ENCODE peak calls at places on chromosomes 4 and X, in nine cellular contexts. B, L, M, A, H, F, P, J and Y are unnamed samples.

GRCh38 chr4:61245321-61245720 is 45.2 kb downstream of the ADGRL3 start:
- DNase-seq in B (no peak), L (no peak), M (no peak), A (no peak), H (no peak), F (no peak), P (no peak), J (no peak), Y (no peak)

GRCh38 chrX:19724409-19724808 is 163.0 kb downstream of the SH3KBP1 start:
- DNase-seq in B (no peak), L (no peak), M (no peak), A (no peak), H (no peak), F (no peak), P (no peak), J (no peak), Y (no peak)

GRCh38 chrX:7055386-7056137 is 92.0 kb upstream of the STS start:
- DNase-seq in B (no peak), L (no peak), M (no peak), A (no peak), H (no peak), F (no peak), P (no peak), J (peak), Y (no peak)

GRCh38 chr4:81827568-81828202 is 356.0 kb upstream of the RASGEF1B start:
- DNase-seq in B (peak), L (no peak), M (no peak), A (no peak), H (no peak), F (no peak), P (no peak), J (no peak), Y (no peak)

GRCh38 chrX:72240976-72241375 is 2.1 kb upstream of the ERCC6L start:
- DNase-seq in B (no peak), L (no peak), M (no peak), A (no peak), H (no peak), F (no peak), P (no peak), J (no peak), Y (no peak)

GRCh38 chrX:11566814-11567213 is 98.9 kb downstream of the ARHGAP6 start:
- DNase-seq in B (no peak), L (no peak), M (no peak), A (no peak), H (no peak), F (no peak), P (no peak), J (no peak), Y (no peak)

GRCh38 chrX:10619311-10620015 is 922 bp downstream of the MID1 start:
- DNase-seq in B (peak), L (no peak), M (no peak), A (no peak), H (no peak), F (no peak), P (no peak), J (no peak), Y (no peak)

GRCh38 chrX:153766098-153766817 is 2.2 kb downstream of the PLXNB3 start:
- DNase-seq in B (peak), L (peak), M (peak), A (peak), H (no peak), F (peak), P (peak), J (peak), Y (no peak)

GRCh38 chrX:104522386-104522785 is 43.6 kb upstream of the IL1RAPL2 start:
- DNase-seq in B (no peak), L (peak), M (no peak), A (no peak), H (no peak), F (no peak), P (no peak), J (no peak), Y (no peak)

GRCh38 chr4:13492752-13493151 is 8.6 kb upstream of the RAB28 start:
- DNase-seq in B (no peak), L (no peak), M (no peak), A (no peak), H (no peak), F (no peak), P (no peak), J (no peak), Y (no peak)

GRCh38 chr4:184534511-184535391 is 60.4 kb upstream of the IRF2 start:
- DNase-seq in B (no peak), L (no peak), M (no peak), A (no peak), H (no peak), F (peak), P (no peak), J (no peak), Y (no peak)

GRCh38 chrX:19629541-19629940 is 114.2 kb upstream of the MAP3K15 start:
- DNase-seq in B (no peak), L (no peak), M (no peak), A (no peak), H (no peak), F (no peak), P (no peak), J (no peak), Y (no peak)

GRCh38 chr4:118811008-118811764 is 24.7 kb downstream of the SEC24D start:
- DNase-seq in B (no peak), L (no peak), M (no peak), A (no peak), H (no peak), F (peak), P (no peak), J (no peak), Y (no peak)

GRCh38 chr4:99383833-99384392 is 31.4 kb upstream of the ADH1C start:
- DNase-seq in B (no peak), L (no peak), M (no peak), A (no peak), H (no peak), F (peak), P (no peak), J (no peak), Y (no peak)

GRCh38 chrX:80550722-80551121 is 130.5 kb downstream of the TENT5D start:
- DNase-seq in B (peak), L (peak), M (no peak), A (peak), H (peak), F (no peak), P (peak), J (peak), Y (no peak)

GRCh38 chr4:57037982-57038604 is 59.4 kb downstream of the POLR2B start:
- DNase-seq in B (peak), L (peak), M (peak), A (peak), H (peak), F (no peak), P (peak), J (peak), Y (no peak)

GRCh38 chr4:98046665-98047064 is 96.6 kb downstream of the STPG2 start:
- DNase-seq in B (peak), L (peak), M (no peak), A (peak), H (no peak), F (no peak), P (no peak), J (no peak), Y (no peak)

GRCh38 chr4:38311495-38311894 is 351.3 kb downstream of the PTTG2 start:
- DNase-seq in B (no peak), L (no peak), M (no peak), A (no peak), H (no peak), F (no peak), P (no peak), J (no peak), Y (no peak)

GRCh38 chr4:81527115-81527514 is 55.4 kb upstream of the RASGEF1B start:
- DNase-seq in B (no peak), L (no peak), M (peak), A (no peak), H (no peak), F (no peak), P (no peak), J (no peak), Y (no peak)

GRCh38 chr4:145279122-145279960 is 99.0 kb upstream of the OTUD4 start:
- DNase-seq in B (peak), L (no peak), M (no peak), A (no peak), H (no peak), F (peak), P (no peak), J (no peak), Y (no peak)

GRCh38 chr4:10121568-10122097 is 5.0 kb upstream of the WDR1 start:
- DNase-seq in B (no peak), L (no peak), M (no peak), A (no peak), H (no peak), F (no peak), P (no peak), J (no peak), Y (no peak)

GRCh38 chr4:99790796-99791617 is 25.6 kb upstream of the DAPP1 start:
- DNase-seq in B (peak), L (no peak), M (no peak), A (no peak), H (no peak), F (no peak), P (no peak), J (no peak), Y (no peak)

GRCh38 chrX:18886344-18887161 is 97.4 kb downstream of the PHKA2 start:
- DNase-seq in B (peak), L (peak), M (peak), A (peak), H (peak), F (peak), P (peak), J (peak), Y (no peak)

GRCh38 chr4:10085386-10085785 is 31.2 kb downstream of the WDR1 start:
- DNase-seq in B (no peak), L (no peak), M (peak), A (no peak), H (no peak), F (no peak), P (no peak), J (no peak), Y (no peak)

GRCh38 chr4:165489786-165490185 is 111.0 kb downstream of the CPE start:
- DNase-seq in B (no peak), L (no peak), M (no peak), A (no peak), H (no peak), F (no peak), P (no peak), J (no peak), Y (no peak)

GRCh38 chrX:107704181-107704580 is 71.4 kb downstream of the TSC22D3 start:
- DNase-seq in B (no peak), L (peak), M (no peak), A (no peak), H (no peak), F (no peak), P (no peak), J (no peak), Y (no peak)

GRCh38 chrX:22686138-22686541 is 313.6 kb upstream of the DDX53 start:
- DNase-seq in B (peak), L (peak), M (no peak), A (no peak), H (no peak), F (peak), P (no peak), J (no peak), Y (peak)

GRCh38 chr4:83054928-83055327 is 19.9 kb downstream of the COPS4 start:
- DNase-seq in B (peak), L (no peak), M (no peak), A (no peak), H (no peak), F (no peak), P (no peak), J (peak), Y (no peak)

GRCh38 chr4:2712261-2712842 is 43.8 kb downstream of the TNIP2 start:
- DNase-seq in B (no peak), L (peak), M (no peak), A (peak), H (peak), F (no peak), P (peak), J (no peak), Y (no peak)
- TF ChIP-seq CTCF in B (peak), L (peak), M (no peak), A (peak), H (peak), F (peak), P (peak), J (no peak), Y (peak)

GRCh38 chr4:179872751-179873150 is 2370.5 kb upstream of the TENM3 start:
- DNase-seq in B (no peak), L (no peak), M (no peak), A (no peak), H (no peak), F (no peak), P (no peak), J (no peak), Y (no peak)

GRCh38 chr4:179871726-179872125 is 2371.5 kb upstream of the TENM3 start:
- DNase-seq in B (no peak), L (no peak), M (no peak), A (no peak), H (no peak), F (no peak), P (no peak), J (no peak), Y (no peak)

GRCh38 chr4:179867300-179867878 is 2375.8 kb upstream of the TENM3 start:
- DNase-seq in B (peak), L (peak), M (no peak), A (peak), H (peak), F (no peak), P (peak), J (peak), Y (no peak)
- TF ChIP-seq CTCF in B (peak), L (peak), M (peak), A (peak), H (peak), F (peak), P (peak), J (peak), Y (peak)

GRCh38 chr4:7845493-7846124 is 94.1 kb downstream of the AFAP1 start:
- DNase-seq in B (no peak), L (peak), M (no peak), A (peak), H (no peak), F (no peak), P (no peak), J (no peak), Y (no peak)
- TF ChIP-seq CTCF in B (no peak), L (peak), M (no peak), A (peak), H (no peak), F (peak), P (no peak), J (no peak), Y (peak)

GRCh38 chrX:39137363-39137954 is 336.2 kb downstream of the MID1IP1 start:
- DNase-seq in B (no peak), L (no peak), M (no peak), A (no peak), H (no peak), F (no peak), P (no peak), J (no peak), Y (no peak)

DNA sequence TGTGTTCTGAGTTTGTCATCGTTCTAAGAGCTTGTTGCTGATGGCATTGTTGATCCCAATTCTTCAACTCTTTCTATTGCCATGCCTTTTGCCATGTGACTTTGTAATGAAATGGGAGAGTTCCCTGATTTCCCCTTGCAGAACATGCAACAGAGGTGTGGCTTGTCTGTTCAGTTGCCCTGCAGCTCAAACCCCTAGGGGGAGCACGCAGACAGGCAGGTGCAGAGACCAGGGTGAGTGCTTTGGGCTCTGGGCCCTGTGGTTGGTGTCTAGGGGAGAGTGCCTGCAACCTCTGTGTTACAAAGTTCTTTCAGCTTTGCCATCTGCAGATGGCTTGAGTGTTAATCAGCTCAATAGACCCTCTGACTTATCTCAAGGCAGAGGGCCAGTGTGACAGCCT is 332.7 kb downstream of the MID1IP1 start:
- DNase-seq in B (peak), L (peak), M (no peak), A (no peak), H (peak), F (no peak), P (no peak), J (peak), Y (no peak)
- TF ChIP-seq CTCF in B (peak), L (peak), M (peak), A (peak), H (no peak), F (no peak), P (peak), J (no peak), Y (no peak)

GRCh38 chrX:123159403-123159802 is 24.7 kb upstream of the GRIA3 start:
- DNase-seq in B (no peak), L (no peak), M (no peak), A (no peak), H (no peak), F (no peak), P (no peak), J (no peak), Y (no peak)

GRCh38 chrX:123155327-123155726 is 28.8 kb upstream of the GRIA3 start:
- DNase-seq in B (peak), L (no peak), M (no peak), A (no peak), H (no peak), F (no peak), P (no peak), J (no peak), Y (no peak)

GRCh38 chrX:123153846-123154335 is 30.2 kb upstream of the GRIA3 start:
- DNase-seq in B (no peak), L (no peak), M (no peak), A (no peak), H (no peak), F (no peak), P (no peak), J (no peak), Y (no peak)

GRCh38 chrX:123157586-123157985 is 26.5 kb upstream of the GRIA3 start:
- DNase-seq in B (no peak), L (no peak), M (no peak), A (no peak), H (no peak), F (no peak), P (no peak), J (no peak), Y (no peak)
- TF ChIP-seq CTCF in B (no peak), L (no peak), M (no peak), A (no peak), H (no peak), F (no peak), P (no peak), J (no peak), Y (no peak)